ENCODE peak calls at places on chromosome 22, in four cellular contexts. A, Z, C and G are unnamed samples.

GRCh38 chr22:34278121-34278520 is 357.8 kb upstream of the LARGE1 start:
- DNase-seq in A (no peak), Z (no peak), C (no peak), G (no peak)

GRCh38 chr22:19874307-19875060 is 19.8 kb upstream of the GNB1L start:
- DNase-seq in A (peak), Z (no peak), C (peak), G (no peak)

GRCh38 chr22:44573451-44573850 is 75.4 kb upstream of the RTL6 start:
- DNase-seq in A (no peak), Z (no peak), C (no peak), G (no peak)

GRCh38 chr22:31085928-31086327 is 4.8 kb downstream of the SMTN start:
- DNase-seq in A (no peak), Z (no peak), C (no peak), G (no peak)

GRCh38 chr22:26912985-26913384 is 255.6 kb downstream of the MIAT start:
- DNase-seq in A (no peak), Z (no peak), C (no peak), G (no peak)

GRCh38 chr22:48706934-48707748 is 1120.5 kb downstream of the BRD1 start:
- DNase-seq in A (no peak), Z (no peak), C (no peak), G (no peak)

GRCh38 chr22:42013385-42013784 is 14.8 kb downstream of the WBP2NL start:
- DNase-seq in A (no peak), Z (no peak), C (no peak), G (no peak)

GRCh38 chr22:34072585-34072984 is 152.3 kb upstream of the LARGE1 start:
- DNase-seq in A (no peak), Z (no peak), C (no peak), G (no peak)

GRCh38 chr22:39645532-39645931 is 75.0 kb downstream of the CACNA1I start:
- DNase-seq in A (no peak), Z (no peak), C (no peak), G (no peak)

GRCh38 chr22:34765115-34765514 is 300.8 kb upstream of the ISX start:
- DNase-seq in A (no peak), Z (no peak), C (no peak), G (no peak)

GRCh38 chr22:28929197-28929596 is 45.8 kb downstream of the ZNRF3 start:
- DNase-seq in A (no peak), Z (no peak), C (no peak), G (no peak)

GRCh38 chr22:19385221-19385906 is 46.2 kb downstream of the HIRA start:
- DNase-seq in A (no peak), Z (no peak), C (no peak), G (no peak)

GRCh38 chr22:29396126-29396525 is 7.8 kb upstream of the AP1B1 start:
- DNase-seq in A (no peak), Z (no peak), C (no peak), G (no peak)

DNA sequence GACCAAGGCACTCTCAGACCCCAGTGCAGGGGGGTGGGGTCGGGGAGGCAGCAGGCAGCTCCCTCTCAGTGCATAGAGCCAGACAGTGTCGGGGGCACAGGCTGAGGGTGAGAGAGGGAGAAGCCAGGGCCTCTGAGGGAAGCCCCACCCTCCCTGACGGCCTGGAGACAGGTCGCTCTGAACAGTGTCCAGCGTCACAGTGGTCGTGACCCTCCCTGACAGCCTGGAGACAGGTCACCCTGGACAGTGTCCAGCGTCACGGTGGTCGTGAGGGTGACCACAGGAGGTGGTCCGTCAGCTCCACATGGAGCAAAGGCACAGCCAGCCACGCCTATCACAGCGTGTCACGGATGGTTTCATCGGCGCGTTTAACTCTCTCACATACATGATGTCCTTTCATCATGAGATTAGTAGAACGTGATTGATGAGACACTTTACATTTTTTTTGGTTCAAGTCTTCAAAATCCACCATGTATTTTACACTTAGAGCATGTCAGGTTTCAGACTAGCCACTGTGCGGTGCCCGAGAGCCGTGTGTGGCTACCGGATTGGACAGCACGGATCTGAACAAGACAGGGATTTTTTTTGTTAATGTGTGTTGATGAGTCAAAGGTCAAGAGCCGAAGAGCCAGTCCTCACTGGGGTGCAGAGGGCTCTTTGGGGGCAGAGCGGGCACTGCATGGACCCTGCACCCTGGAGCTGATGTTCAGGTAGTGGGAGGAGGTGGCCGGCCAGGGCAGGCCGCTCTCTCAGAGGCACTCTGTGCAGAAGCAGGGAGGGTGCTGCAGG is 23.9 kb upstream of the PANX2 start:
- DNase-seq in A (peak), Z (peak), C (peak), G (peak)
- TF ChIP-seq CTCF in A (peak), Z (peak), C (peak), G (peak)

GRCh38 chr22:38097557-38098409 is 12.7 kb downstream of the BAIAP2L2 start:
- DNase-seq in A (no peak), Z (no peak), C (no peak), G (peak)
- H3K4me3 ChIP-seq in A (no peak), Z (no peak), C (no peak), G (no peak)

DNA sequence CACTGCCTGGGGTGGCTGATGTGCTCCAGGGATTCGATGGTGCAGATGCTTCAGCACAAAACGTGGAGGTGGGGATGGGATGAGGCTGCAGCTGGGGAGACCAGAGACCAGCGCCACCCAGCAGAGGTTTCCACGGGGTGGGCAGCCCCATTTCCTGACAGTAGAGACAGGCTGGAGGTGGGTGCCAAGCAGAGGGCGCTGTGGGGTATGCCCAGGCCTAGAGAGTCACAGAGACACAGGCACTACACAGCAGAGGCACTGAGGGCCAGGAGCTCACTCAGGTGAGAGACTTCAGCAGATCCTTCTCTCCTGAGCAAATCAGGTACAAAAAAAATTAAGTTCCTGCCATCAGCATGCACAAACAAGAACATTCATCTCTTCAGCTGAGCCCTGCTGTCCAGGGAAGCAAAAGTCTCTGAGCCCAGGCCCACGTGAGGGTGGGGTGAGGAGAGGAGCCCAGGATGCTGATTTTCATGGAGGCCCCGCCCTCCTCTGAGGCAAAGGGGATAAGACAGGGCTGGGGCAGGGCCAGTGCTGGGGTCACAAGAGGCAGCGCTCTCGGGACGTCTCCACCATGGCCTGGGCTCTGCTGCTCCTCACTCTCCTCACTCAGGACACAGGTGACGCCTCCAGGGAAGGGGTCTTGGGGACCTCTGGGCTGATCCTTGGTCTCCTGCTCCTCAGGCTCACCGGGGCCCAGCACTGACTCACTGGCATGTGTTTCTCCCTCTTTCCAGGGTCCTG is 53.1 kb downstream of the GGTLC2 start:
- DNase-seq in A (no peak), Z (no peak), C (no peak), G (no peak)
- TF ChIP-seq CTCF in A (no peak), Z (no peak), C (no peak), G (no peak)

GRCh38 chr22:37187552-37187890 is 526 bp downstream of the C1QTNF6 start:
- DNase-seq in A (no peak), Z (peak), C (no peak), G (peak)
- H3K4me3 ChIP-seq in A (peak), Z (peak), C (peak), G (peak)

GRCh38 chr22:43467571-43467970 is 55.8 kb downstream of the MPPED1 start:
- DNase-seq in A (no peak), Z (no peak), C (no peak), G (no peak)
- TF ChIP-seq CTCF in A (no peak), Z (no peak), C (no peak), G (no peak)

GRCh38 chr22:37427128-37427710 is at the start of gene ELFN2:
- DNase-seq in A (no peak), Z (no peak), C (no peak), G (no peak)
- H3K4me3 ChIP-seq in A (peak), Z (peak), C (peak), G (peak)

GRCh38 chr22:25382762-25383161 is 163.3 kb downstream of the CRYBB2 start:
- DNase-seq in A (no peak), Z (no peak), C (no peak), G (no peak)
- TF ChIP-seq CTCF in A (no peak), Z (peak), C (no peak), G (peak)

GRCh38 chr22:46062232-46062615 is 85.3 kb upstream of the WNT7B start:
- DNase-seq in A (no peak), Z (no peak), C (no peak), G (no peak)

GRCh38 chr22:46060292-46061123 is 83.5 kb upstream of the WNT7B start:
- DNase-seq in A (peak), Z (no peak), C (no peak), G (peak)

GRCh38 chr22:46061124-46061410 is 84.1 kb upstream of the WNT7B start:
- DNase-seq in A (no peak), Z (no peak), C (no peak), G (no peak)

GRCh38 chr22:46062971-46063631 is 86.1 kb upstream of the WNT7B start:
- DNase-seq in A (peak), Z (no peak), C (peak), G (peak)

GRCh38 chr22:46061431-46062231 is 84.7 kb upstream of the WNT7B start:
- DNase-seq in A (peak), Z (no peak), C (no peak), G (peak)
- H3K4me3 ChIP-seq in A (no peak), Z (no peak), C (peak), G (peak)